ENCODE peak calls at places on chromosomes 4 and X, in seven cellular contexts. One of them, this sample, is unnamed.

GRCh38 chr4:133439830-133440229 is 290.7 kb downstream of the PCDH10 start:
- DNase-seq in stomach: no peak
- DNase-seq in A549: no peak
- DNase-seq in SK-N-SH: no peak
- DNase-seq in esophagus muscularis mucosa: no peak
- DNase-seq in upper lobe of left lung: no peak
- DNase-seq in sigmoid colon: no peak
- DNase-seq in this sample: no peak

GRCh38 chr4:80266902-80267380 is 477 bp downstream of the FGF5 start:
- DNase-seq in stomach: no peak
- DNase-seq in A549: no peak
- DNase-seq in SK-N-SH: peak; percentile 59
- DNase-seq in esophagus muscularis mucosa: no peak
- DNase-seq in upper lobe of left lung: no peak
- DNase-seq in sigmoid colon: no peak
- DNase-seq in this sample: peak; percentile 32

GRCh38 chrX:152635941-152636340 is 1.8 kb upstream of the GABRQ start:
- DNase-seq in stomach: no peak
- DNase-seq in A549: peak; percentile 24
- DNase-seq in SK-N-SH: peak; percentile 50
- DNase-seq in esophagus muscularis mucosa: no peak
- DNase-seq in upper lobe of left lung: no peak
- DNase-seq in sigmoid colon: no peak
- DNase-seq in this sample: no peak

GRCh38 chr4:21765810-21766407 is 182.7 kb downstream of the KCNIP4 start:
- DNase-seq in stomach: peak; percentile 34
- DNase-seq in A549: peak; percentile 2
- DNase-seq in SK-N-SH: peak; percentile 25
- DNase-seq in esophagus muscularis mucosa: no peak
- DNase-seq in upper lobe of left lung: no peak
- DNase-seq in sigmoid colon: no peak
- DNase-seq in this sample: no peak

GRCh38 chr4:84669201-84669600 is 86.3 kb downstream of the CDS1 start:
- DNase-seq in stomach: no peak
- DNase-seq in A549: no peak
- DNase-seq in SK-N-SH: no peak
- DNase-seq in esophagus muscularis mucosa: no peak
- DNase-seq in upper lobe of left lung: no peak
- DNase-seq in sigmoid colon: no peak
- DNase-seq in this sample: no peak

GRCh38 chr4:128006592-128006991 is 41.4 kb downstream of the ABHD18 start:
- DNase-seq in stomach: no peak
- DNase-seq in A549: no peak
- DNase-seq in SK-N-SH: no peak
- DNase-seq in esophagus muscularis mucosa: no peak
- DNase-seq in upper lobe of left lung: no peak
- DNase-seq in sigmoid colon: no peak
- DNase-seq in this sample: no peak

GRCh38 chr4:174213734-174214101 is 69.7 kb downstream of the FBXO8 start:
- DNase-seq in stomach: no peak
- DNase-seq in A549: no peak
- DNase-seq in SK-N-SH: no peak
- DNase-seq in esophagus muscularis mucosa: no peak
- DNase-seq in upper lobe of left lung: no peak
- DNase-seq in sigmoid colon: no peak
- DNase-seq in this sample: no peak

GRCh38 chr4:25290490-25291067 is 22.0 kb upstream of the ZCCHC4 start:
- DNase-seq in stomach: no peak
- DNase-seq in A549: no peak
- DNase-seq in SK-N-SH: no peak
- DNase-seq in esophagus muscularis mucosa: no peak
- DNase-seq in upper lobe of left lung: no peak
- DNase-seq in sigmoid colon: no peak
- DNase-seq in this sample: no peak

GRCh38 chr4:85370400-85371032 is 104.4 kb upstream of the ARHGAP24 start:
- DNase-seq in stomach: peak; percentile 28
- DNase-seq in A549: no peak
- DNase-seq in SK-N-SH: peak; percentile 5
- DNase-seq in esophagus muscularis mucosa: no peak
- DNase-seq in upper lobe of left lung: no peak
- DNase-seq in sigmoid colon: no peak
- DNase-seq in this sample: no peak

GRCh38 chr4:38177792-38178665 is 217.8 kb downstream of the PTTG2 start:
- DNase-seq in stomach: peak; percentile 90
- DNase-seq in A549: no peak
- DNase-seq in SK-N-SH: no peak
- DNase-seq in esophagus muscularis mucosa: no peak
- DNase-seq in upper lobe of left lung: peak; percentile 94
- DNase-seq in sigmoid colon: peak; percentile 85
- DNase-seq in this sample: peak; percentile 81

GRCh38 chr4:4488405-4489404 is 53.1 kb downstream of the STX18 start:
- DNase-seq in stomach: peak; percentile 78
- DNase-seq in A549: peak; percentile 44
- DNase-seq in SK-N-SH: peak; percentile 62
- DNase-seq in esophagus muscularis mucosa: no peak
- DNase-seq in upper lobe of left lung: peak; percentile 37
- DNase-seq in sigmoid colon: peak; percentile 74
- DNase-seq in this sample: peak; percentile 70

GRCh38 chr4:140240237-140240636 is 86.3 kb upstream of the MAML3 start:
- DNase-seq in stomach: no peak
- DNase-seq in A549: no peak
- DNase-seq in SK-N-SH: no peak
- DNase-seq in esophagus muscularis mucosa: no peak
- DNase-seq in upper lobe of left lung: no peak
- DNase-seq in sigmoid colon: no peak
- DNase-seq in this sample: no peak

GRCh38 chr4:32745351-32745750 is 2025.2 kb downstream of the PCDH7 start:
- DNase-seq in stomach: no peak
- DNase-seq in A549: no peak
- DNase-seq in SK-N-SH: no peak
- DNase-seq in esophagus muscularis mucosa: no peak
- DNase-seq in upper lobe of left lung: no peak
- DNase-seq in sigmoid colon: no peak
- DNase-seq in this sample: no peak

GRCh38 chr4:168666531-168666930 is 169.7 kb downstream of the PALLD start:
- DNase-seq in stomach: no peak
- DNase-seq in A549: no peak
- DNase-seq in SK-N-SH: no peak
- DNase-seq in esophagus muscularis mucosa: no peak
- DNase-seq in upper lobe of left lung: no peak
- DNase-seq in sigmoid colon: no peak
- DNase-seq in this sample: no peak

GRCh38 chr4:139603576-139604387 is 47.8 kb upstream of the SETD7 start:
- DNase-seq in stomach: no peak
- DNase-seq in A549: peak; percentile 38
- DNase-seq in SK-N-SH: peak; percentile 55
- DNase-seq in esophagus muscularis mucosa: no peak
- DNase-seq in upper lobe of left lung: no peak
- DNase-seq in sigmoid colon: no peak
- DNase-seq in this sample: peak; percentile 39

GRCh38 chrX:69182818-69183375 is 17.6 kb upstream of the PJA1 start:
- DNase-seq in stomach: no peak
- DNase-seq in A549: no peak
- DNase-seq in SK-N-SH: no peak
- DNase-seq in esophagus muscularis mucosa: no peak
- DNase-seq in upper lobe of left lung: no peak
- DNase-seq in sigmoid colon: no peak
- DNase-seq in this sample: no peak

GRCh38 chr4:75698963-75699228 is 25.5 kb upstream of the USO1 start:
- DNase-seq in stomach: no peak
- DNase-seq in A549: no peak
- DNase-seq in SK-N-SH: no peak
- DNase-seq in esophagus muscularis mucosa: no peak
- DNase-seq in upper lobe of left lung: no peak
- DNase-seq in sigmoid colon: no peak
- DNase-seq in this sample: no peak

GRCh38 chr4:80423553-80424224 is 88.2 kb downstream of the CFAP299 start:
- DNase-seq in stomach: no peak
- DNase-seq in A549: no peak
- DNase-seq in SK-N-SH: no peak
- DNase-seq in esophagus muscularis mucosa: no peak
- DNase-seq in upper lobe of left lung: no peak
- DNase-seq in sigmoid colon: no peak
- DNase-seq in this sample: no peak

GRCh38 chr4:186216465-186217024 is 10.8 kb upstream of the KLKB1 start:
- DNase-seq in stomach: no peak
- DNase-seq in A549: no peak
- DNase-seq in SK-N-SH: peak; percentile 68
- DNase-seq in esophagus muscularis mucosa: no peak
- DNase-seq in upper lobe of left lung: no peak
- DNase-seq in sigmoid colon: no peak
- DNase-seq in this sample: no peak

GRCh38 chrX:36019164-36019563 is 99.6 kb downstream of the CFAP47 start:
- DNase-seq in stomach: no peak
- DNase-seq in A549: no peak
- DNase-seq in SK-N-SH: no peak
- DNase-seq in esophagus muscularis mucosa: no peak
- DNase-seq in upper lobe of left lung: no peak
- DNase-seq in sigmoid colon: no peak
- DNase-seq in this sample: no peak

DNA sequence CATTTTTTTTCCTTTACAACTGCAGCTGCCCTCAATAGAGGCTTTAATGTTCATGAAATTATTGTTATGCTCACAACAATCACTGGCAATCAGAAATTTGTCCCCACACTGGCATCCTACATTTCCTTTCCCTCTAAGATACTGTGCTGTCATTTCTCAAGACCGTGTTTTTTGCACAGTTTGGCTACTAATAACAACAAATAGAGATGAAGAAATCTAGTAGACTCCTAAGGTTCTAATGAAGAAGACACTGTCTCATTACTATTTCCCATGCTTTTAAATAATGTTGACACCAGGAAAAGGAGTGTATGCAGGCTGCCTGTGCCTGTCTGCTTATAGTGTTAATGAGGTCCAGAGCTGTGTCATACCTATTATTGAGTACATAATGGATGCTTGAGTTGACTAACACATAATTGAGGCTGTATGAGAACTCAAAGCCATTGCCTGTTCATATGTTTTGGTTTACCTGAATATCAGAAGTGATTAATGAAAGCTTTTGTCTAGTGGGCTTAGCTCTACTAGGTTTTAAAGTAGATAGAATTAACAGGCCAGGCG is 1.5 kb upstream of the EIF4E start:
- DNase-seq in stomach: no peak
- DNase-seq in A549: no peak
- DNase-seq in SK-N-SH: no peak
- DNase-seq in esophagus muscularis mucosa: no peak
- DNase-seq in upper lobe of left lung: no peak
- DNase-seq in sigmoid colon: no peak
- DNase-seq in this sample: no peak
- H3K4me1 ChIP-seq in stomach: peaks cover 15% of the 10 kb centered on the region
- H3K4me1 ChIP-seq in A549: peaks cover 17% of the 10 kb centered on the region
- H3K4me1 ChIP-seq in SK-N-SH: peaks cover 7% of the 10 kb centered on the region
- H3K4me1 ChIP-seq in esophagus muscularis mucosa: peaks cover 28% of the 10 kb centered on the region
- H3K4me1 ChIP-seq in upper lobe of left lung: peaks cover 14% of the 10 kb centered on the region
- H3K4me1 ChIP-seq in sigmoid colon: peaks cover 20% of the 10 kb centered on the region
- H3K4me1 ChIP-seq in this sample: no peaks in the 10 kb centered on the region

GRCh38 chr4:184329235-184330007 is 111.7 kb upstream of the ENPP6 start:
- DNase-seq in stomach: peak; percentile 81
- DNase-seq in A549: no peak
- DNase-seq in SK-N-SH: no peak
- DNase-seq in esophagus muscularis mucosa: no peak
- DNase-seq in upper lobe of left lung: no peak
- DNase-seq in sigmoid colon: no peak
- DNase-seq in this sample: no peak

GRCh38 chr4:184324939-184325477 is 107.3 kb upstream of the ENPP6 start:
- DNase-seq in stomach: no peak
- DNase-seq in A549: no peak
- DNase-seq in SK-N-SH: no peak
- DNase-seq in esophagus muscularis mucosa: peak; percentile 29
- DNase-seq in upper lobe of left lung: no peak
- DNase-seq in sigmoid colon: no peak
- DNase-seq in this sample: no peak

GRCh38 chr4:184328022-184328736 is 110.5 kb upstream of the ENPP6 start:
- DNase-seq in stomach: no peak
- DNase-seq in A549: no peak
- DNase-seq in SK-N-SH: no peak
- DNase-seq in esophagus muscularis mucosa: no peak
- DNase-seq in upper lobe of left lung: no peak
- DNase-seq in sigmoid colon: no peak
- DNase-seq in this sample: no peak

GRCh38 chr4:184331155-184331995 is 113.7 kb upstream of the ENPP6 start:
- DNase-seq in stomach: peak; percentile 90
- DNase-seq in A549: no peak
- DNase-seq in SK-N-SH: no peak
- DNase-seq in esophagus muscularis mucosa: no peak
- DNase-seq in upper lobe of left lung: peak; percentile 83
- DNase-seq in sigmoid colon: no peak
- DNase-seq in this sample: no peak

DNA sequence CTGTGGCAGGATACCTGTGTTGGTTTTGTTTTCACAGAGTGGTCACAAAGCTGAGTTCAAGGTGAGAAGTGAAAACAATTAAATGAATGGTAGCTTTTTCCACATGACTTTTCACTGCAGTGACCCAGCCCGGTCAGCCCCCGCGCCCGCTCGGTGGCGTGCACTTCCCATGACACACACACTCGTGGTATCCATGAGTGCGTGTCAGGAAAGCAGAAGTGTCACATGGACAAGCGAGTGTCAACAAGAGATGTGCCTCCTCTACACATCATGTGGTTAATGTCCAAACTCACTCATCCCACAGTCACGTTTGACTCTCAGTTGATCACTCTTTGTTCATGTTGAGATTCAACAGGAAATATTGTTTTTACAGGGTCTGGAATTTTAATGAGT is 112.3 kb upstream of the ENPP6 start:
- DNase-seq in stomach: no peak
- DNase-seq in A549: no peak
- DNase-seq in SK-N-SH: no peak
- DNase-seq in esophagus muscularis mucosa: no peak
- DNase-seq in upper lobe of left lung: peak; percentile 62
- DNase-seq in sigmoid colon: peak; percentile 81
- DNase-seq in this sample: no peak
- TF ChIP-seq EP300 in stomach: no peak
- TF ChIP-seq EP300 in A549: no peak
- TF ChIP-seq EP300 in SK-N-SH: no peak
- TF ChIP-seq EP300 in esophagus muscularis mucosa: no peak
- TF ChIP-seq EP300 in upper lobe of left lung: peak; percentile 97
- TF ChIP-seq EP300 in sigmoid colon: no peak
- TF ChIP-seq EP300 in this sample: peak; percentile 25

DNA sequence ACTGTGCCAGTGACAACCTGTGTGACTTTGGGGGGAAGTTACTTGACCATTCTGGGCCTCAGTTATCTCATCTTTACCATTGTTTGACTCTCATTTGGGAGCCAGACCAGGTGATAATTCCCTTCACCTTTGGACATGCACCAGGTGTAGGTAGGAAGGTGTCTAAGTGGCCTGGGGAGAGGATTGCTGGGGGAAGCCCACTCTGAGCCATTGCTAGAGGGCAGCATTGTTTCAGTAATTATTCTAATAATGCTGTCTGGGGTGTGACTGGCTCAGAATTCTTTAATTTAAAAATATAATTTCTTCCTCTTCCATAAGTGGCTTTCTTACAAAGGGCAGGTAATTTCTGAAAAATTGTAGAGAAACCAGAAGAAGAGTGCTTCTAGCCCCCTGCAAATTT is 104.3 kb downstream of the RTL9 start:
- DNase-seq in stomach: no peak
- DNase-seq in A549: no peak
- DNase-seq in SK-N-SH: no peak
- DNase-seq in esophagus muscularis mucosa: no peak
- DNase-seq in upper lobe of left lung: no peak
- DNase-seq in sigmoid colon: no peak
- DNase-seq in this sample: no peak
- TF ChIP-seq CTCF in stomach: no peak
- TF ChIP-seq CTCF in A549: peak; percentile 7
- TF ChIP-seq CTCF in SK-N-SH: peak; percentile 25
- TF ChIP-seq CTCF in esophagus muscularis mucosa: no peak
- TF ChIP-seq CTCF in upper lobe of left lung: no peak
- TF ChIP-seq CTCF in sigmoid colon: no peak
- TF ChIP-seq CTCF in this sample: no peak

GRCh38 chr4:39354178-39354503 is 12.0 kb downstream of the RFC1 start:
- DNase-seq in stomach: no peak
- DNase-seq in A549: no peak
- DNase-seq in SK-N-SH: no peak
- DNase-seq in esophagus muscularis mucosa: no peak
- DNase-seq in upper lobe of left lung: no peak
- DNase-seq in sigmoid colon: no peak
- DNase-seq in this sample: no peak
- H3K4me1 ChIP-seq in stomach: peaks cover 20% of the 10 kb centered on the region
- H3K4me1 ChIP-seq in A549: peaks cover 25% of the 10 kb centered on the region
- H3K4me1 ChIP-seq in SK-N-SH: peaks cover 14% of the 10 kb centered on the region
- H3K4me1 ChIP-seq in esophagus muscularis mucosa: peaks cover 44% of the 10 kb centered on the region
- H3K4me1 ChIP-seq in upper lobe of left lung: peaks cover 49% of the 10 kb centered on the region
- H3K4me1 ChIP-seq in sigmoid colon: peaks cover 5% of the 10 kb centered on the region
- H3K4me1 ChIP-seq in this sample: peaks cover 5% of the 10 kb centered on the region